ENCODE peak calls at places on chromosomes 2 and 18, in four cellular contexts. One of them, this sample, is unnamed.

GRCh38 chr18:7065736-7066135 is 51.9 kb downstream of the LAMA1 start:
- DNase-seq in K562: no peak
- DNase-seq in HepG2: no peak
- DNase-seq in GM12878: no peak
- DNase-seq in this sample: no peak

GRCh38 chr2:214543386-214543955 is 132.6 kb downstream of the VWC2L start:
- DNase-seq in HepG2: no peak
- DNase-seq in GM12878: no peak
- DNase-seq in K562: no peak
- DNase-seq in this sample: no peak

GRCh38 chr2:199765646-199766045 is 85.3 kb downstream of the FTCDNL1 start:
- DNase-seq in K562: no peak
- DNase-seq in HepG2: no peak
- DNase-seq in GM12878: no peak
- DNase-seq in this sample: no peak

GRCh38 chr2:165601866-165602636 is 132.6 kb downstream of the CSRNP3 start:
- DNase-seq in GM12878: no peak
- DNase-seq in K562: no peak
- DNase-seq in HepG2: no peak
- DNase-seq in this sample: no peak

GRCh38 chr2:235639387-235639786 is 145.5 kb downstream of the AGAP1 start:
- DNase-seq in HepG2: no peak
- DNase-seq in K562: no peak
- DNase-seq in GM12878: no peak
- DNase-seq in this sample: no peak

GRCh38 chr2:69092857-69093256 is 79.9 kb downstream of the ANTXR1 start:
- DNase-seq in K562: no peak
- DNase-seq in HepG2: no peak
- DNase-seq in GM12878: no peak
- DNase-seq in this sample: no peak

GRCh38 chr18:44729631-44730101 is 49.0 kb downstream of the SETBP1 start:
- DNase-seq in GM12878: no peak
- DNase-seq in HepG2: no peak
- DNase-seq in K562: no peak
- DNase-seq in this sample: no peak

GRCh38 chr2:12106440-12107080 is 360.1 kb downstream of the LPIN1 start:
- DNase-seq in GM12878: no peak
- DNase-seq in HepG2: no peak
- DNase-seq in K562: peak
- DNase-seq in this sample: no peak

GRCh38 chr18:74714796-74715195 is 117.1 kb downstream of the ZNF407 start:
- DNase-seq in HepG2: no peak
- DNase-seq in GM12878: no peak
- DNase-seq in K562: no peak
- DNase-seq in this sample: no peak

GRCh38 chr2:204590063-204590462 is 44.8 kb downstream of the PARD3B start:
- DNase-seq in K562: no peak
- DNase-seq in GM12878: no peak
- DNase-seq in HepG2: no peak
- DNase-seq in this sample: no peak

GRCh38 chr2:47695800-47696477 is 87.0 kb upstream of the MSH6 start:
- DNase-seq in K562: no peak
- DNase-seq in GM12878: no peak
- DNase-seq in HepG2: no peak
- DNase-seq in this sample: peak

GRCh38 chr2:84676295-84676694 is 160.0 kb downstream of the DNAH6 start:
- DNase-seq in K562: no peak
- DNase-seq in HepG2: no peak
- DNase-seq in GM12878: no peak
- DNase-seq in this sample: no peak

GRCh38 chr18:58993260-58993659 is 128.6 kb downstream of the ZNF532 start:
- DNase-seq in HepG2: no peak
- DNase-seq in GM12878: no peak
- DNase-seq in K562: no peak
- DNase-seq in this sample: no peak

GRCh38 chr2:240711701-240712100 is 20.0 kb downstream of the AQP12A start:
- DNase-seq in GM12878: no peak
- DNase-seq in HepG2: no peak
- DNase-seq in K562: no peak
- DNase-seq in this sample: no peak

GRCh38 chr2:44707945-44708645 is 233.4 kb upstream of the SIX3 start:
- DNase-seq in GM12878: peak
- DNase-seq in HepG2: no peak
- DNase-seq in K562: no peak
- DNase-seq in this sample: no peak

GRCh38 chr2:44705851-44706555 is 235.5 kb upstream of the SIX3 start:
- DNase-seq in GM12878: no peak
- DNase-seq in HepG2: no peak
- DNase-seq in K562: no peak
- DNase-seq in this sample: no peak

GRCh38 chr2:44706584-44707553 is 234.6 kb upstream of the SIX3 start:
- DNase-seq in GM12878: no peak
- DNase-seq in K562: no peak
- DNase-seq in HepG2: no peak
- DNase-seq in this sample: no peak

GRCh38 chr2:44708646-44709000 is 232.9 kb upstream of the SIX3 start:
- DNase-seq in K562: no peak
- DNase-seq in HepG2: no peak
- DNase-seq in GM12878: no peak
- DNase-seq in this sample: no peak

DNA sequence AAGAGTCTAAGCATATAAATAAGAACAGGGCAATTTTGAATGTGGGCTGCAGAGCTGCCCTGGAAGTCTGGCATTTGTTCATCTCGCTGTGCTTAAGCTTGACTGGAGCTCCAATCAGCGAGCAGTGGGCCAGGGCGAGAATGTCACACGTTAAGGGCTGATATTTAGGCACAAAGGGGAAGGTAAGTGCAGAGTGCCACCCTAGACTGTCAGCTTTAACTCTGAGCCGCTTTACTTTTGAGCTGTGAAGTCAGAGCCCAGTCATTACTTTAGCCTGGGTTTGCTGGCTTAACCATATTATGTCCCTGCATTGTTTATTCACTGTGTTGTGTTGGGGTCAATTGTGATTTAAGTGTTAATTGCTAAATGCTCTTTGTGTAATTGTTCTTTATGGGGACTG is 236.1 kb upstream of the SIX3 start:
- DNase-seq in GM12878: no peak
- DNase-seq in K562: no peak
- DNase-seq in HepG2: no peak
- DNase-seq in this sample: no peak
- TF ChIP-seq CBX5 in GM12878: no peak
- TF ChIP-seq CBX5 in K562: no peak
- TF ChIP-seq CBX5 in HepG2: no peak
- TF ChIP-seq CBX5 in this sample: no peak

GRCh38 chr2:106789185-106789584 is 96.8 kb downstream of the ST6GAL2 start:
- DNase-seq in GM12878: no peak
- DNase-seq in K562: peak
- DNase-seq in HepG2: no peak
- DNase-seq in this sample: no peak
- TF ChIP-seq CBX5 in GM12878: no peak
- TF ChIP-seq CBX5 in K562: no peak
- TF ChIP-seq CBX5 in HepG2: no peak
- TF ChIP-seq CBX5 in this sample: no peak

GRCh38 chr2:210224660-210225460 is at the start of gene ACADL:
- DNase-seq in HepG2: no peak
- DNase-seq in GM12878: no peak
- DNase-seq in K562: peak
- DNase-seq in this sample: peak
- TF ChIP-seq CBX5 in HepG2: no peak
- TF ChIP-seq CBX5 in GM12878: no peak
- TF ChIP-seq CBX5 in K562: no peak
- TF ChIP-seq CBX5 in this sample: no peak

DNA sequence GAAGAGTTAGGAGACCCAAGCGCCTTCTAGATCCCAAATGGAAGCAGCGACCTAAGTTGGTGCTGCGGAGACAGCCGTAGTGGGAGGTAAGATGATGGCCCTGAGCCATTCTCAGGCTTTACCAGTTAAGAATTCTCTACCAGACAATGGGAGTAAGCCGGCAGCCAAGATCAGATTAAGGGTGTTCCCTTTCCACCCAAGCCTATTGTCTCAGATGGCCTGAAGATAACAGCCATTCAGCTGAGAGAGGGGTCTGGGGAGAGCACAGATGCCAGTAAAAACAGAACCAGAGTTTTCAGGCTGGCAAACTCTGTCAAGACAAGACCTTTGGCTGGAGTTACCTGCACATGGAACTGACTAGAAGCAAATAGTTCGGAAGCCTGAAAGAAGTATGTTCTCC is 191.7 kb upstream of the HAAO start:
- DNase-seq in K562: no peak
- DNase-seq in GM12878: no peak
- DNase-seq in HepG2: no peak
- DNase-seq in this sample: no peak
- TF ChIP-seq CBX5 in K562: no peak
- TF ChIP-seq CBX5 in GM12878: no peak
- TF ChIP-seq CBX5 in HepG2: no peak
- TF ChIP-seq CBX5 in this sample: no peak